ENCODE peak calls at places on chromosomes 16 and 17, in four cellular contexts. D is IMR-90, V is mesendoderm, Q is H1. K is an unnamed sample.

GRCh38 chr17:73562896-73563295 is 81.3 kb downstream of the SDK2 start:
- DNase-seq in D (no peak), V (no peak), Q (no peak), K (no peak)

GRCh38 chr16:22684282-22685161 is 129.4 kb upstream of the HS3ST2 start:
- DNase-seq in D (peak), V (no peak), Q (no peak), K (no peak)

GRCh38 chr17:50602514-50603235 is 32.0 kb upstream of the ABCC3 start:
- DNase-seq in D (no peak), V (no peak), Q (no peak), K (no peak)

GRCh38 chr17:55588446-55588845 is 77.2 kb upstream of the SMIM36 start:
- DNase-seq in D (peak), V (no peak), Q (no peak), K (no peak)

GRCh38 chr17:74547736-74548135 is 1.8 kb upstream of the CD300C start:
- DNase-seq in D (no peak), V (no peak), Q (no peak), K (no peak)

GRCh38 chr17:81513669-81514484 is 1.3 kb upstream of the ACTG1 start:
- DNase-seq in D (peak), V (peak), Q (peak), K (peak)

GRCh38 chr17:47811709-47812108 is 9.9 kb downstream of the OSBPL7 start:
- DNase-seq in D (no peak), V (no peak), Q (no peak), K (no peak)

GRCh38 chr16:85428168-85428898 is 184.8 kb upstream of the GSE1 start:
- DNase-seq in D (no peak), V (no peak), Q (peak), K (peak)

GRCh38 chr17:50265212-50265611 is 9.1 kb upstream of the TMEM92 start:
- DNase-seq in D (no peak), V (no peak), Q (no peak), K (no peak)

GRCh38 chr17:39533891-39534290 is 72.6 kb downstream of the CDK12 start:
- DNase-seq in D (peak), V (no peak), Q (no peak), K (no peak)
- H3K4me2 ChIP-seq in D (no peak), V (no peak), Q (no peak), K (no peak)

GRCh38 chr17:8162232-8162996 is at the start of gene VAMP2:
- DNase-seq in D (peak), V (peak), Q (no peak), K (peak)
- H2AK5ac ChIP-seq in D (peak), V (no peak), Q (peak), K (no peak)

GRCh38 chr17:38885728-38886642 is 16.1 kb downstream of the LASP1 start:
- DNase-seq in D (peak), V (peak), Q (no peak), K (peak)
- H4K5ac ChIP-seq in D (no peak), V (no peak), Q (no peak), K (no peak)

DNA sequence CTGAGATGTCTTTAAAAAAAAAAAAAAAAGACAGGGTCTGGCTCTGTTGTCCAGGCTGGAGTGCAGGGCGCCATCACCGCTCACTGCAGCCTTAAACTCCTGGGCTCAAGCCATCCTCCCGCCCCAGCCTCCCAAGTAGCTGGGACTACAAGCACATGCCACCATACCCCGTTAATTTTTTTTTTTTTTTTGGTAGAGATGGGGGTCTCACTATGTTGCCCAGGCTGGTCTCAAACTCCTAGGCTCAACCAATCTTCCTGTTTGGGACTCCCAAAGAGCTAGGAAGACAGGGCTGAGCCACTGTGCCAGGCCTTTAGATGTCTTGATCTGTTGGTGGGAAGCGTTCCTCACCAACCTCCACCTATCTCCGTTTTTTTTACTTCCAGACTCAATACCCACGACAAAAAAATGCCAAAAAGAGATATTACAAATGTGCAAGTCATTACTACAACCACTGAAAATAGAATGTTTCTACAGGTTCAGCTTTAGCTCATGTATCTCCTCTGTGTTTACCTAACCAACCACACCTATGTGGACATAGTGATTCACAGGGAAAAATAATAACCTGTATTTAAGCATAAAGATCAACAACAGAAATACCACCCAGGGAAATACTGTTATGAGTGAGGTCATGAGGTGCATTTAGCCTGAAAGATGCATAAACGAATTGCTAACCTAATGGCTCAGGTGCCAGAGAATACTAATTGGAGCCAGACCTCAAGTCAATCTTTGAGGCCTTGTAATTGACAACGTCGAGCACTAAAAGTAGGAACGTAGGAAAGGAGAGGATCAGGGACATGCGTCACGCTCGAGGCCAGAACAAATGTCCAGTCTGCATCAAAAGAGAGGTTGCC is 22.6 kb downstream of the NACA2 start:
- DNase-seq in D (no peak), V (no peak), Q (no peak), K (no peak)
- H3K4me2 ChIP-seq in D (no peak), V (no peak), Q (no peak), K (no peak)

DNA sequence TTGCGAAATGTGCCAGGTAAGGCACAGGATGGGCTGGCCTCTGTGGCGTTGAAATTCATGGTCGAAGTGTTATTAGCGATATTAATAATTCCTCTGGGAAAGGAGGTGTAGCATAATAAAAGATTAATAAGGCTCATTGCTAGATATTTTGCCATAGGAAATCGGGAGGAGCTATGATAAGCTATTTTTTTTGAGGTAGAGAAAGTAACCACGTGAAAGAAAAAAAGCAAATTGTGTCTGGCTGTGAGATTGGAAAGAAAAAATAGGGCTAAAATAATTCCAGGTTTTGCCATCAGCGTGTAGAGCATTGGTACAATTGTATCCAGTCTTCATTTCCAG is 1.0 kb downstream of the TANC2 start:
- DNase-seq in D (no peak), V (no peak), Q (no peak), K (no peak)
- H2AK5ac ChIP-seq in D (peak), V (no peak), Q (no peak), K (no peak)

GRCh38 chr17:58089111-58089510 is 5.9 kb downstream of the DYNLL2 start:
- DNase-seq in D (no peak), V (no peak), Q (peak), K (no peak)

GRCh38 chr17:58086953-58087352 is 3.7 kb downstream of the DYNLL2 start:
- DNase-seq in D (no peak), V (no peak), Q (peak), K (peak)

GRCh38 chr17:58085039-58085715 is 2.0 kb downstream of the DYNLL2 start:
- DNase-seq in D (no peak), V (no peak), Q (peak), K (peak)

GRCh38 chr17:58091024-58091567 is 7.9 kb downstream of the DYNLL2 start:
- DNase-seq in D (no peak), V (no peak), Q (no peak), K (no peak)

DNA sequence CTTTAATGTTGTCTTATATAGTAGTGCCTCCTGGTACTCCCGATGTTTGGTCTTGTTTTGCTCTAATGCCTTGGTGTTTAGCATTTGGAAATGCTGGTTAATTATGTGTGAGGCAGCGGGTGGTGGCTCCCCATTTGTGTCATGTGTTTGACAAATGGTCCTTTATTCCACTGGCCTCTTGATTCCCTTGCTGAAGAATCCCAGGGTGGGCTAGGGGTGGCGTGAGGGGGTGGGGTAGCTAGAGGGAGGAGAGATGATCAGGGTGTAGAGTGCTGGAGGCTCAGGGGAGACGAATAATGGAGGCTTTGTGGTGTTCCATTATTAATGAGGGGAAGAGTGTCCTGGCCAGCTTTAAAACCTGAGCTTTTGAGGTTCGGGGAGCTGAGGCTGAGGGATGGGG is 5.4 kb downstream of the DYNLL2 start:
- DNase-seq in D (no peak), V (peak), Q (no peak), K (no peak)
- H4K5ac ChIP-seq in D (no peak), V (no peak), Q (no peak), K (no peak)

DNA sequence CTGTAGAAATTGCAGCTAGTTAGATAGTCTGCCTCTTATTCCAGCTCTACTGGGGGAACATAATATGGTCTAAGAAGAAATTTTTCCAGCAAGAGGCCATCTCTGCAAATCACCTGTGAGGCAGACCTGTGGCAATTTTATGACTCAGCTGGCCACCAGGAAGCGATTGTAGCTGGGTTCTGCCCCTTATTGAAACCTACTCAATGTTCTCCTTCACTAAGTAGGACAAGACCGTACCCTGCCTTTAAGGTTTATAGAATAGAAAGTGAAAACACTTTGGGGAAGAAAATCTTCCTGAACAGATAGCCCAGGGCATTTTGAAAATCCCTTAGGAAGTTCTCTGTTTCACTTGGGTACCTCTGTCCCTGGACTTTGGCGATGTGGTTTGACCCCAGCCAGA is 7.9 kb downstream of the CCL3 start:
- DNase-seq in D (no peak), V (no peak), Q (no peak), K (no peak)
- H3K4me2 ChIP-seq in D (no peak), V (no peak), Q (no peak), K (no peak)

DNA sequence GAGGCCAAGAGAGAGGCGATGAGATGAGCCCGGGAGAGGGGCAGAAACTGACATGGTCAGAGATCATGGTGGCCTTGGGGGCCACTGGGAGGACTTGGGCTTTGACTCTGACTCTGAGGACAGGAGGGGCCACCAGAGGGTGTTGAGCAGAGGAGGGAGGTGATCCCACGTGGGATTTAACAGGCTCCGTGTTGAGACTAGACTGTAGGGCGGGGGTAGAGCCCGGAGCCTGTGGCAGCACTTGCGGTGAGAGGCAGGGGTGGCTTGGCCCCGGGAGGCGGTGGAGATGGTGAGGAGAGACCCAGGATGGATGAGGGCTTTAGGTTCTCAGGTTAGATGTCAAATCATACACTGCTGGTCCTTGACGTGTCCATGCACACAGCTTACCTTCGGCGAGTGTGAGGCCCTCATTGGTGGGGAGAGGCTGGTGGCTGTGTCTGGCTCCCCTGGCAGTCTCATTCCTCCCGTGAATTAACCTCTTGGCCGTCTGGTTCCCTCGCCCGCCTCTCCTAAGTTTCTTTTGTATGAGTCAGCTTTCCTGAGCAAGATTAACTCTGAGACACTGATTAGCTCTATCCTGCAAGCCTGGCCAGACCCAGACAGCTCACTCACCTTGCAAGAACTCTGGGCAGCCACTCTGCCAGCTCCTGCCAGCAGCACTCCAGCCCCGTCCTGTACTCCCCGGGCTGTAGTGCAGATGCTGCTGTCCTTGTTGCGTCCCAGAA is 39.7 kb downstream of the VPS35L start:
- DNase-seq in D (peak), V (peak), Q (no peak), K (no peak)
- H2AK5ac ChIP-seq in D (no peak), V (no peak), Q (no peak), K (no peak)

DNA sequence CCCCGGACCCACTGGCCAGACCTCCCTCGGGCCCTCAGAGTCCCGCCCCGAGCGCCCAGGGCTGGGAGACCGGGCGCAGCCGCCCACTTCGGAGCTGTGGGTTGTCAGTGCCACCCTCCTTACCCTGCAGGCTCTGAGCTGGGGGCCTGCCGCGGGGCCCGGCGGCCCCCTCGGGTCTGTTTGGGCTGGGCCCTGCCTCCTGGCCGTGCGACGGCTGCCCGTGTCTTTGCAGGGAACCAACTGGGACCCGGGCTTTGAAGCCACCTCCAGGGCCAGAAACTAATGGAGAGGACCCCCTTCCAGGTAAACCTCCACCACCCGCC is 443 bp downstream of the TEDC2 start:
- DNase-seq in D (no peak), V (no peak), Q (no peak), K (no peak)
- H4K5ac ChIP-seq in D (no peak), V (no peak), Q (no peak), K (no peak)

DNA sequence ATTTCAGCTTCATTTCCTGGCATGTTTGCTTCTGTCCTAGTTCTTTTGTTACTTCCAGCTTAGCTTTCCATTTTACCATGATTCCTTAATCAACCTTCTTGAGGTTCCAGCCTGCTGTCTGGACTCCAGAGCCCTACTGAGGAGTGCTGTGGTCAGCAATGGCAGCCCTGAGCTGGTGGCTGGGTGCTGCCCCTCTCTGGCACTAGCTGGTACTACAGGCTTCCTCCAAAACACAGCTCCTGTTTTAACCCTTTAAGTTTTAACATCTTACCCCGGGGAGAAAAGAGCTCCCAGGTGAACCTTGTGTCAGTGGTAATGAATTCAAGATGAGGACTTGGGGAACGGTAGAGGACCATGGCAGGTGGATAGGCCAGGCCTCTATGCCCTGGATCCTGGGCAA is 395.5 kb downstream of the TMEM114 start:
- DNase-seq in D (no peak), V (peak), Q (peak), K (peak)
- H3K4me2 ChIP-seq in D (no peak), V (no peak), Q (no peak), K (no peak)